ENCODE peak calls at places on chromosome 5, in ten cellular contexts. E is lower lobe of right lung; Q is stomach; S is NT2/D1; H is fibroblast of lung; M is heart left ventricle; I is naive thymus-derived CD4-positive, alpha-beta T cell; P is uterus; O is A549; C is adrenal gland. J is an unnamed sample.

GRCh38 chr5:82364497-82364896 is 86.3 kb upstream of the RPS23 start:
- DNase-seq in Q (no peak), S (peak; percentile 30), E (no peak), P (no peak), C (peak; percentile 39), I (no peak), M (no peak), O (no peak), H (peak; percentile 62), J (no peak)

GRCh38 chr5:76376141-76376900 is 26.8 kb upstream of the IQGAP2 start:
- DNase-seq in E (no peak), Q (no peak), H (peak; percentile 56), I (no peak), O (no peak), M (no peak), P (no peak), S (no peak), C (no peak), J (no peak)

GRCh38 chr5:16901038-16901644 is 34.9 kb downstream of the MYO10 start:
- DNase-seq in H (no peak), O (no peak), C (no peak), Q (no peak), M (no peak), I (no peak), P (no peak), S (peak; percentile 20), E (no peak), J (no peak)

GRCh38 chr5:34905564-34905963 is 9.7 kb downstream of the RAD1 start:
- DNase-seq in E (no peak), H (peak; percentile 8), P (no peak), S (no peak), M (no peak), I (no peak), Q (no peak), O (peak; percentile 27), C (no peak), J (no peak)

GRCh38 chr5:135225856-135226560 is 173.0 kb downstream of the MACROH2A1 start:
- DNase-seq in I (no peak), P (no peak), M (no peak), Q (no peak), S (peak; percentile 44), E (peak; percentile 43), H (no peak), C (peak; percentile 8), O (no peak), J (no peak)

GRCh38 chr5:1293997-1294838 is 650 bp downstream of the TERT start:
- DNase-seq in E (no peak), P (no peak), S (no peak), O (no peak), Q (peak; percentile 17), C (no peak), H (no peak), I (no peak), M (no peak), J (no peak)

GRCh38 chr5:95823738-95824609 is 1.4 kb upstream of the GLRX start:
- DNase-seq in C (peak; percentile 91), E (peak; percentile 75), O (peak; percentile 90), Q (peak; percentile 54), I (peak; percentile 72), H (peak; percentile 96), P (peak; percentile 86), M (peak; percentile 72), S (no peak), J (no peak)

GRCh38 chr5:82265052-82265451 is 13.1 kb downstream of the RPS23 start:
- DNase-seq in Q (no peak), H (peak; percentile 60), S (no peak), M (no peak), C (no peak), I (no peak), E (no peak), O (no peak), P (no peak), J (no peak)

GRCh38 chr5:3058930-3059329 is 307.5 kb upstream of the IRX2 start:
- DNase-seq in H (no peak), P (no peak), Q (no peak), C (no peak), M (no peak), S (no peak), E (no peak), O (no peak), I (no peak), J (no peak)

GRCh38 chr5:61229416-61229815 is 67.1 kb upstream of the SMIM15 start:
- DNase-seq in P (no peak), H (no peak), M (peak; percentile 27), O (no peak), C (peak; percentile 31), I (no peak), S (no peak), E (no peak), Q (no peak), J (no peak)

GRCh38 chr5:98968056-98968564 is 39.3 kb upstream of the CHD1 start:
- DNase-seq in S (no peak), P (no peak), Q (no peak), C (no peak), E (no peak), O (no peak), H (no peak), M (no peak), I (no peak), J (no peak)

GRCh38 chr5:32312194-32312681 is 501 bp downstream of the MTMR12 start:
- DNase-seq in S (peak; percentile 2), C (peak; percentile 74), O (peak; percentile 47), E (peak; percentile 85), M (peak; percentile 78), Q (peak; percentile 77), I (no peak), H (peak; percentile 74), P (peak; percentile 67), J (no peak)

GRCh38 chr5:32309766-32310165 is 3.0 kb downstream of the MTMR12 start:
- DNase-seq in Q (no peak), E (no peak), S (no peak), I (no peak), H (no peak), O (no peak), M (no peak), P (no peak), C (no peak), J (no peak)

GRCh38 chr5:32307769-32308194 is 5.0 kb downstream of the MTMR12 start:
- DNase-seq in C (no peak), M (no peak), E (no peak), Q (no peak), I (no peak), P (no peak), H (no peak), O (no peak), S (no peak), J (no peak)

GRCh38 chr5:32311404-32312193 is 1.1 kb downstream of the MTMR12 start:
- DNase-seq in H (no peak), M (no peak), Q (no peak), O (no peak), S (peak; percentile 8), E (no peak), P (no peak), I (no peak), C (no peak), J (no peak)

GRCh38 chr5:32308951-32309350 is 3.8 kb downstream of the MTMR12 start:
- DNase-seq in Q (no peak), C (no peak), I (no peak), P (no peak), S (no peak), O (no peak), H (peak; percentile 31), M (no peak), E (no peak), J (no peak)
- H3K4me1 ChIP-seq in Q (peaks cover 86% of the 10 kb centered on the region), C (peaks cover 15% of the 10 kb centered on the region), I (peaks cover 9% of the 10 kb centered on the region), P (peaks cover 8% of the 10 kb centered on the region), S (no peaks in the 10 kb centered on the region), O (peaks cover 9% of the 10 kb centered on the region), H (peaks cover 5% of the 10 kb centered on the region), M (peaks cover 63% of the 10 kb centered on the region), E (peaks cover 61% of the 10 kb centered on the region), J (no peaks in the 10 kb centered on the region)

GRCh38 chr5:132428147-132428482 is 58.6 kb downstream of the SLC22A5 start:
- DNase-seq in O (no peak), S (no peak), P (no peak), C (no peak), E (no peak), I (no peak), H (no peak), Q (no peak), M (no peak), J (no peak)
- H3K4me1 ChIP-seq in O (peaks cover 51% of the 10 kb centered on the region), S (no peaks in the 10 kb centered on the region), P (peaks cover 27% of the 10 kb centered on the region), C (peaks cover 30% of the 10 kb centered on the region), E (peaks cover 100% of the 10 kb centered on the region), I (peaks cover 100% of the 10 kb centered on the region), H (peaks cover 56% of the 10 kb centered on the region), Q (peaks cover 100% of the 10 kb centered on the region), M (peaks cover 99% of the 10 kb centered on the region), J (no peaks in the 10 kb centered on the region)

GRCh38 chr5:40679071-40679997 is at the start of gene PTGER4:
- DNase-seq in E (peak; percentile 93), S (no peak), I (peak; percentile 87), Q (peak; percentile 96), M (peak; percentile 95), C (peak; percentile 88), P (peak; percentile 86), O (peak; percentile 93), H (peak; percentile 86), J (no peak)
- H3K4me1 ChIP-seq in E (peaks cover 30% of the 10 kb centered on the region), S (no peaks in the 10 kb centered on the region), I (peaks cover 38% of the 10 kb centered on the region), Q (peaks cover 75% of the 10 kb centered on the region), M (peaks cover 19% of the 10 kb centered on the region), C (no peaks in the 10 kb centered on the region), P (no peaks in the 10 kb centered on the region), O (peaks cover 20% of the 10 kb centered on the region), H (peaks cover 2% of the 10 kb centered on the region), J (peaks cover 5% of the 10 kb centered on the region)

GRCh38 chr5:143235423-143235822 is 168.1 kb downstream of the NR3C1 start:
- DNase-seq in C (no peak), O (no peak), E (no peak), P (no peak), M (no peak), H (peak; percentile 83), I (no peak), S (no peak), Q (no peak), J (no peak)

GRCh38 chr5:143238620-143239019 is 164.9 kb downstream of the NR3C1 start:
- DNase-seq in Q (no peak), O (no peak), H (no peak), P (no peak), C (no peak), I (no peak), M (no peak), E (no peak), S (no peak), J (no peak)

GRCh38 chr5:143239877-143240518 is 163.5 kb downstream of the NR3C1 start:
- DNase-seq in S (no peak), O (no peak), C (no peak), E (no peak), M (no peak), Q (no peak), H (peak; percentile 23), I (no peak), P (no peak), J (no peak)

GRCh38 chr5:143234162-143234842 is 169.2 kb downstream of the NR3C1 start:
- DNase-seq in P (no peak), H (no peak), C (no peak), I (no peak), E (no peak), Q (no peak), S (no peak), O (no peak), M (no peak), J (no peak)

DNA sequence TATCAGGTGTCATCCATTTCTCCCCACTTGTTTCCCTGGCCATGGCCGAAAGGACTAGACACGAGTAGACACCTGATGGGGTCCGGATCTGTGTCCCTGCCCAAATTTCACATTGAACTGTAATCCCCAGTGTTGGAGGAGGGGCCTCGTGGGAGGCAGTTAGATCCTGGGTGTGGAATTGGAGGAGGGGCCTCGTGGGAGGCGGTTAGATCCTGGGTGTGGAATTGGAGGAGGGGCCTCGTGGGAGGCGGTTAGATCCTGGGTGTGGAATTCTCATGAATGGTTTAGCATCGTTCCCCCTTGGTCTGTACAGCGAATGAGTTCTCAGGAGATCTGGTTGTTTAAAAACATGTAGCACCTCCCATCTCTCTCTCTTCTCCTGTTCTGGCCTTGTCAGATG is 165.8 kb downstream of the NR3C1 start:
- DNase-seq in H (no peak), I (no peak), C (no peak), O (no peak), Q (no peak), E (no peak), M (no peak), P (no peak), S (no peak), J (no peak)
- H3K4me1 ChIP-seq in H (peaks cover 13% of the 10 kb centered on the region), I (no peaks in the 10 kb centered on the region), C (no peaks in the 10 kb centered on the region), O (peaks cover 56% of the 10 kb centered on the region), Q (peaks cover 2% of the 10 kb centered on the region), E (no peaks in the 10 kb centered on the region), M (no peaks in the 10 kb centered on the region), P (no peaks in the 10 kb centered on the region), S (peaks cover 2% of the 10 kb centered on the region), J (no peaks in the 10 kb centered on the region)

J was measured in iPS DF 6.9.